ENCODE peak calls at places on chromosomes 12 and 14, in five cellular contexts. M, Y, F, J and T are unnamed samples.

GRCh38 chr12:127334924-127335644 is 931.9 kb upstream of the TMEM132C start:
- DNase-seq in Y (no peak), J (no peak), M (no peak), F (no peak), T (no peak)

GRCh38 chr14:24298892-24299254 is 707 bp downstream of the DHRS1 start:
- DNase-seq in M (peak), F (no peak), J (no peak), Y (no peak), T (no peak)

GRCh38 chr14:77270361-77271112 is 469 bp downstream of the NGB start:
- DNase-seq in F (no peak), M (no peak), J (no peak), Y (peak), T (no peak)

GRCh38 chr14:104224516-104225281 is 86.3 kb downstream of the KIF26A start:
- DNase-seq in J (no peak), F (no peak), Y (peak), M (no peak), T (peak)

GRCh38 chr12:49916129-49916919 is 12.6 kb upstream of the FAIM2 start:
- DNase-seq in Y (no peak), J (no peak), M (no peak), F (no peak), T (no peak)

GRCh38 chr14:38122241-38122640 is 85.5 kb upstream of the SSTR1 start:
- DNase-seq in Y (no peak), J (no peak), M (no peak), F (no peak), T (no peak)

GRCh38 chr12:6373022-6373787 is 2.2 kb downstream of the SCNN1A start:
- DNase-seq in J (no peak), Y (no peak), M (no peak), F (no peak), T (no peak)

GRCh38 chr14:49173765-49174373 is 412.3 kb downstream of the RPS29 start:
- DNase-seq in M (peak), F (peak), J (peak), Y (peak), T (peak)

DNA sequence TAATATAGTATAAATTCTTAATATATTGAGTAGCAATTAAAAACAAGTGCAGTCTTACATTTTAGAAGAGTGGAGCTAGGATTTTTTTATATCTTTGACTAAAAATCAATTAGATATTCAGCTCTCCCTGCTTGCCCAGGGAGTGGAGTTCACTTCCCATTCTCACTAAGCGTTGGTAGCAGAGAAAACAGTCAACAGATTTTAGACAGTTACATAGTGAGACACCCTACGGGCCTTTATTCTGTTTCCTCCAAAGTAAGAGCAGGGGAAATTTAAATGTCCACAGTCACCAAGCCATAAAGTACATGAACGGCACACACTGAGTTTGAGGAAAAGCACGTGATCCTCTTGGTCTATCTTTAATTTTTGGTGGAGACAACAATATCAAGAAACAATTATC is 131.6 kb upstream of the PLEKHG7 start:
- DNase-seq in Y (no peak), J (no peak), M (no peak), F (no peak), T (no peak)
- TF ChIP-seq SUZ12 in Y (no peak), J (no peak), M (no peak), F (no peak), T (no peak)

GRCh38 chr12:59432057-59432456 is 163.8 kb upstream of the SLC16A7 start:
- DNase-seq in Y (no peak), M (no peak), J (no peak), F (no peak), T (no peak)
- TF ChIP-seq SUZ12 in Y (no peak), M (no peak), J (no peak), F (no peak), T (no peak)

GRCh38 chr14:20630340-20631022 is 11.0 kb downstream of the OR6S1 start:
- DNase-seq in J (no peak), M (peak), F (no peak), Y (peak), T (peak)

GRCh38 chr14:20631821-20632389 is 9.6 kb downstream of the OR6S1 start:
- DNase-seq in F (no peak), Y (peak), J (no peak), M (peak), T (peak)

GRCh38 chr14:20632831-20633771 is 8.4 kb downstream of the OR6S1 start:
- DNase-seq in Y (peak), M (peak), F (no peak), J (peak), T (peak)

GRCh38 chr14:20631023-20631820 is 10.3 kb downstream of the OR6S1 start:
- DNase-seq in Y (peak), M (peak), F (no peak), J (no peak), T (peak)

DNA sequence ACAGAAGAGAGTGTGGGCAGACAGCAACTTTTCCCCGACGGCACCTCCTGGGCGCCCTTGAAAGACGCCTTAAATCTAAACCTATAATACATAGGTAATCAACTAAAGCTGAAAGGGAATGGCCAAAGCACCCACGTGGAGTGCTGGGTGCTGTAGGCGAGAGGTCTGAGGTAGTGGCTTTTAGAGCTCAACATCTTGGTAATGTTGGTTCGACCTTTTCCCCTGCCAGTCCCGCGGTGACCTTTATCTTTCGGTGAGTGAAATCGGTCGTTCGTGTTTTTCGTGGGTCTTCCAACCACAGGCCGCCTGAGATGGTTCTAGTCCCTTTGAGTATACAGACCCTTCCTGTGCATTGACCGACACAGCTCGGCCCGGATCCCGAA is 9.1 kb downstream of the OR6S1 start:
- DNase-seq in M (no peak), F (no peak), J (no peak), Y (no peak), T (peak)
- TF ChIP-seq SUZ12 in M (no peak), F (no peak), J (no peak), Y (no peak), T (no peak)

GRCh38 chr14:50964683-50965390 is 20.6 kb upstream of the PYGL start:
- DNase-seq in J (no peak), F (no peak), Y (no peak), M (peak), T (no peak)
- TF ChIP-seq SUZ12 in J (no peak), F (no peak), Y (no peak), M (no peak), T (no peak)

GRCh38 chr12:31238764-31239387 is 87.1 kb downstream of the SINHCAF start:
- DNase-seq in Y (peak), J (peak), M (peak), F (peak), T (peak)
- TF ChIP-seq SUZ12 in Y (no peak), J (no peak), M (no peak), F (no peak), T (no peak)

DNA sequence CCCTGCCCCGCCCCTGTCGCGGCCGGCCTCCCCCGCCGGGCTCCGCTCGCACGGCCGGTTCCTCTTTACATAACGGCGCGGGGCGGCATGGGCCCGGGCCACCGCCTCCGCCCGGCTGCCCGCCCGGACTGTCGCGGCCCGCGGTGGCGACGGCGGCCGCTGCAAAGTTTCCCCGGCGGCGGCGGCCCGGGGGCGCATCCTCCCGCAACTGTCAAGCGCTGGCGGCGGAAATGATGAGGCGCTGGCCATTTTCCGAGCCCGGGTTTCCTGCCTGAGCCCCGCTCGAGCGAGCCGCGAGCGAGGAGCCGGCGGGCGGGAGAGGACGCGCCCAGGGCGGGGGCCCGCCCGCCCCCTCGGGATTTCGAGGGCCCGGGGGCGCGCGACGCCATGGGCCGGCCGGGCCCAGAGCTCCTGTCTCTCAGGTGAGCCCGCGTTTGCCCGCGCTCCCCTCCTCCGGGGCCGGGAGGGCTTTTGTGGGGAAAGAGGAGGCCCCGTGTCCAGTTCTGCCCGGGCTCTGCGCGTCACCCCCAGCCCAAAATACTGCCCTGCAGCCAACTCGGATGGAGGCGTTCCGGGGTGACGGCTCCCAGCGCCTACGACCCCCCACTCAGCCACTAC is at the start of gene SH2B3:
- DNase-seq in Y (no peak), M (no peak), F (no peak), J (no peak), T (no peak)
- TF ChIP-seq SUZ12 in Y (no peak), M (no peak), F (no peak), J (no peak), T (no peak)

DNA sequence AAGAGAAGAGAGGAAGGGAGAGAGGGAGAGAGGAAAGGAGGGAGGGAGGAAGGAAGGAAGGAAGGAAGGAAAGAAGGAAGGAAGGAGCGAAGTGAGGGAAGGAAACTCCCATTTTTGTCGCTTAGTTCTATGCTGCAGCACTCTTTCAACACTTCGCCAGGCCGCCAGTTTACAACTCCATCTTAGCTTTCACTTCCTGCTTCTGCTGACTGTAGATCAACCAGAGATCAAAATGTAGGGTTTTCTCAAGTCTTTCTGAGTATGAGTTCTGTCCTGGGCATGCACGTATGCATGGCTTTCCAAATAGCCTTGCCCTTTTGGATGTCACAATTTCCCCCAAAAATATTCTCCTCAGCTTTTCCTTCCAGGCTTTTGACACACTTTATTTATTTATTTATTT is 723.4 kb downstream of the TRHDE start:
- DNase-seq in F (no peak), M (no peak), Y (no peak), J (no peak), T (no peak)
- TF ChIP-seq SUZ12 in F (no peak), M (no peak), Y (no peak), J (no peak), T (no peak)

DNA sequence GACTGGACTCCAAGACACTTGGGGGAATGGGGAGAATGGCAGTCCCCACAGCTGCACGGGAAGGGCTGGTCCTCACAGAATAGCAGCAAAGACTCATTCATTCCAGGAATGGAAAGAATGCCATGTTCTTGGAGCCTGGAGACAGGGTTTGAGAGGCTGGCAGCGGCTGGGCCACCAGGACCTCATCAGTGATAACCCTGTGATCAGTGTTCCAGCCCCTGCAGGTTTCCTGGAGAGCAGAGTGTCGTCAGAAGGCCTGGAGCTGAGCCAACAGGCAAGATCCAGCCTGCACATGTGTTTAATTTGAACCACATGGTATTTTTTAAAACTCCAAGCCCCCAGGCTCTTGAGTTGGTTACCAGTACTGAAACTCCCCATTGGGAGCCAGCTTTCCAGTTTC is 11.3 kb downstream of the BDKRB1 start:
- DNase-seq in Y (no peak), J (no peak), M (no peak), F (no peak), T (no peak)
- TF ChIP-seq SUZ12 in Y (no peak), J (no peak), M (no peak), F (no peak), T (no peak)